ENCODE peak calls at places on chromosomes 2 and 18, in four cellular contexts. W is astrocyte, O is HepG2, Z is hepatocyte. J is an unnamed sample.

GRCh38 chr2:217593732-217594131 is 409.1 kb downstream of the TNS1 start:
- DNase-seq in W (no peak), O (no peak), Z (no peak), J (no peak)

GRCh38 chr2:96146151-96146880 is 1.1 kb upstream of the DUSP2 start:
- DNase-seq in W (peak), O (no peak), Z (no peak), J (peak)

GRCh38 chr2:64525323-64525625 is 1.1 kb downstream of the AFTPH start:
- DNase-seq in W (peak), O (peak), Z (peak), J (peak)

GRCh38 chr2:42268528-42269151 is 92.4 kb downstream of the COX7A2L start:
- DNase-seq in W (peak), O (no peak), Z (no peak), J (no peak)

GRCh38 chr2:10194021-10194820 is 71.7 kb downstream of the RRM2 start:
- DNase-seq in W (peak), O (no peak), Z (no peak), J (no peak)

GRCh38 chr2:46717733-46718121 is 197.9 kb downstream of the MCFD2 start:
- DNase-seq in W (no peak), O (no peak), Z (no peak), J (no peak)

GRCh38 chr2:70328921-70329561 is 27.2 kb upstream of the FAM136A start:
- DNase-seq in W (peak), O (peak), Z (peak), J (peak)

GRCh38 chr18:11955299-11956029 is 25.8 kb upstream of the IMPA2 start:
- DNase-seq in W (peak), O (peak), Z (peak), J (peak)

GRCh38 chr18:33665187-33665586 is 87.2 kb downstream of the ASXL3 start:
- DNase-seq in W (no peak), O (no peak), Z (no peak), J (no peak)

GRCh38 chr2:144519934-144520717 is at the start of gene ZEB2:
- DNase-seq in W (peak), O (peak), Z (peak), J (no peak)

GRCh38 chr2:241315879-241316700 is at the start of gene SEPTIN2:
- DNase-seq in W (peak), O (peak), Z (peak), J (peak)

GRCh38 chr18:3611313-3612038 is 161.5 kb downstream of the TGIF1 start:
- DNase-seq in W (no peak), O (no peak), Z (no peak), J (no peak)

GRCh38 chr2:55966431-55967118 is 43.0 kb upstream of the EFEMP1 start:
- DNase-seq in W (peak), O (no peak), Z (peak), J (no peak)
- H2AFZ ChIP-seq in W (peak), O (no peak), Z (no peak), J (no peak)

GRCh38 chr2:128589681-128590080 is 271.0 kb upstream of the HS6ST1 start:
- DNase-seq in W (no peak), O (no peak), Z (no peak), J (no peak)
- TF ChIP-seq CTCF in W (no peak), O (no peak), Z (no peak), J (no peak)

GRCh38 chr2:208172125-208172524 is 8.7 kb upstream of the CRYGA start:
- DNase-seq in W (no peak), O (no peak), Z (no peak), J (no peak)
- H2AFZ ChIP-seq in W (no peak), O (no peak), Z (no peak), J (peak)

DNA sequence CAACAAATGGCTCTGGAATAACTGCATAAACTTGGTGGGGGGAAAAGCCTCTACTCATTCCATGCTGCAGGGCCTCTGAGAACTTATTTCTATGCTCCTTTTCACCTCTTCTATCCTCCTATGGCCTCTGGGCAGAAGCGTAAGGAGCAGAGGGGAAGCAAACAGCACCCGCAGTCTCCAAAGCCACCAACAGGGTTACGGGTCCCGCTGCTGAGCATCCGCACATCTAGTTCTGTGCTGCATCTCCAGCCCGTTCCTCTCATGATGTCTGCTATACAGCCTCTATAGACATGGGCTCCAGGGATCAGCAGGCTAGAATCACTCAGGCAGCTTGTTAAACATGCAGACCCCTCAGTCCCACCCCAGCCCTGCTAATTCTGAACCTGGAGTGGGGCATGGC is 25.9 kb downstream of the PSTPIP2 start:
- DNase-seq in W (no peak), O (no peak), Z (no peak), J (no peak)
- TF ChIP-seq CTCF in W (no peak), O (no peak), Z (no peak), J (no peak)

GRCh38 chr2:124542932-124543640 is 518.0 kb downstream of the CNTNAP5 start:
- DNase-seq in W (no peak), O (no peak), Z (peak), J (no peak)

GRCh38 chr2:124538549-124538948 is 513.5 kb downstream of the CNTNAP5 start:
- DNase-seq in W (no peak), O (no peak), Z (no peak), J (no peak)

GRCh38 chr2:124540805-124541204 is 515.7 kb downstream of the CNTNAP5 start:
- DNase-seq in W (no peak), O (no peak), Z (no peak), J (no peak)
- H2AFZ ChIP-seq in W (no peak), O (no peak), Z (no peak), J (no peak)

GRCh38 chr2:126643431-126643830 is 12.5 kb upstream of the GYPC start:
- DNase-seq in W (no peak), O (no peak), Z (no peak), J (no peak)
- TF ChIP-seq CTCF in W (no peak), O (peak), Z (no peak), J (no peak)

GRCh38 chr18:809985-810642 is 1.9 kb downstream of the YES1 start:
- DNase-seq in W (no peak), O (no peak), Z (no peak), J (no peak)

GRCh38 chr18:813405-814071 is 1.5 kb upstream of the YES1 start:
- DNase-seq in W (no peak), O (no peak), Z (no peak), J (no peak)

GRCh38 chr18:812673-813404 is 797 bp upstream of the YES1 start:
- DNase-seq in W (peak), O (peak), Z (peak), J (peak)

GRCh38 chr18:811192-812122 is 585 bp downstream of the YES1 start:
- DNase-seq in W (no peak), O (no peak), Z (peak), J (peak)

GRCh38 chr18:812123-812672 is at the start of gene YES1:
- DNase-seq in W (peak), O (peak), Z (peak), J (peak)
- H2AFZ ChIP-seq in W (peak), O (no peak), Z (peak), J (peak)

DNA sequence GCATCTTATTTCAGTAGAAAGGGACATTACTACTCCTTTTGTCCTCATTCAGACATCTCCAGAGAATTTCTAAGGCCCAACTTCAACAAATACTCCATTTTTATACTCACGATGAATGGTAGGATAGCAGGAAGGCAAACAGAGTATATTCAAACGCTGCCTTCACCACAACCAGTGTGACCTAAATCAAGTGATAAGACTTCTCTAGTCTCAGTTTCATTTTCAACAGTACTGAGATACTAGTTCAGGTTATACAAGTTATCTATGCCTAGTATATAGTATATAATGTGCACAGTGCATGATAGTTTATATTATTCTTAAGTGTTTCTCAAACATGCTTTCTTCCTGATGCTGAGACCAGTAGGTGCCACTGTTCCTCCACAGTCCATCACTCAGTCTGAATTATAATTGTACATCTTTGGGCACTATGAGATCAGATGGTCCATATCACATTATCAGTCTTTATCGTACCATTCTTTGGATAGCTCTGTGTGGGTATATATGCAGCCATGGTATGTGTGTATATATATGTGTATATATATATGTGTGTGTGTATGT is 66.3 kb upstream of the RPE start:
- DNase-seq in W (peak), O (no peak), Z (no peak), J (no peak)
- TF ChIP-seq CTCF in W (peak), O (peak), Z (peak), J (peak)

GRCh38 chr2:37688771-37689468 is 17.5 kb upstream of the CDC42EP3 start:
- DNase-seq in W (peak), O (no peak), Z (peak), J (peak)
- H2AFZ ChIP-seq in W (peak), O (no peak), Z (no peak), J (peak)